ENCODE peak calls at places on chromosomes 6 and 20, in eight cellular contexts. Q is colonic mucosa, O is left ventricle myocardium inferior, R is astrocyte of the spinal cord, I is transverse colon, E is D721Med, C is HFFc6, W is ovary. P is an unnamed sample.

GRCh38 chr20:19770375-19770774 is 12.3 kb downstream of the RIN2 start:
- DNase-seq in Q (no peak), O (no peak), R (no peak), I (no peak), E (no peak), C (no peak), W (no peak), P (no peak)

GRCh38 chr20:4153251-4153650 is 137.9 kb upstream of the RNF24 start:
- DNase-seq in Q (peak; percentile 73), O (no peak), R (no peak), I (peak; percentile 32), E (no peak), C (no peak), W (peak; percentile 26), P (peak; percentile 61)

GRCh38 chr20:40607927-40608326 is 81.1 kb downstream of the MAFB start:
- DNase-seq in Q (no peak), O (no peak), R (no peak), I (no peak), E (no peak), C (no peak), W (no peak), P (no peak)

GRCh38 chr20:47215653-47216397 is 140.7 kb downstream of the ZMYND8 start:
- DNase-seq in Q (no peak), O (no peak), R (no peak), I (no peak), E (no peak), C (no peak), W (no peak), P (no peak)

GRCh38 chr6:24600903-24601302 is 45.1 kb downstream of the KIAA0319 start:
- DNase-seq in Q (no peak), O (no peak), R (no peak), I (no peak), E (no peak), C (no peak), W (no peak), P (no peak)

GRCh38 chr20:36399969-36400545 is 93.9 kb downstream of the DLGAP4 start:
- DNase-seq in Q (no peak), O (no peak), R (no peak), I (no peak), E (no peak), C (no peak), W (no peak), P (no peak)

GRCh38 chr20:11373391-11373790 is 544.3 kb upstream of the BTBD3 start:
- DNase-seq in Q (no peak), O (no peak), R (no peak), I (no peak), E (no peak), C (no peak), W (peak; percentile 57), P (peak; percentile 54)

GRCh38 chr6:16160794-16161193 is 31.9 kb downstream of the MYLIP start:
- DNase-seq in Q (no peak), O (no peak), R (no peak), I (no peak), E (no peak), C (no peak), W (no peak), P (no peak)

GRCh38 chr6:27748662-27749061 is 163.5 kb downstream of the OR2B2 start:
- DNase-seq in Q (no peak), O (no peak), R (no peak), I (no peak), E (no peak), C (no peak), W (no peak), P (no peak)

GRCh38 chr6:169839898-169840631 is 88.6 kb downstream of the ERMARD start:
- DNase-seq in Q (peak; percentile 13), O (no peak), R (no peak), I (no peak), E (no peak), C (no peak), W (no peak), P (no peak)

GRCh38 chr20:62921119-62921687 is 5.1 kb downstream of the DIDO1 start:
- DNase-seq in Q (peak; percentile 63), O (no peak), R (peak; percentile 44), I (peak; percentile 54), E (no peak), C (peak; percentile 57), W (no peak), P (peak; percentile 79)

GRCh38 chr6:117191448-117191847 is 73.9 kb upstream of the VGLL2 start:
- DNase-seq in Q (no peak), O (no peak), R (no peak), I (no peak), E (no peak), C (no peak), W (no peak), P (no peak)
- TF ChIP-seq CTCF in Q (no peak), O (no peak), R (no peak), I (no peak), E (no peak), C (no peak), W (no peak), P (no peak)

DNA sequence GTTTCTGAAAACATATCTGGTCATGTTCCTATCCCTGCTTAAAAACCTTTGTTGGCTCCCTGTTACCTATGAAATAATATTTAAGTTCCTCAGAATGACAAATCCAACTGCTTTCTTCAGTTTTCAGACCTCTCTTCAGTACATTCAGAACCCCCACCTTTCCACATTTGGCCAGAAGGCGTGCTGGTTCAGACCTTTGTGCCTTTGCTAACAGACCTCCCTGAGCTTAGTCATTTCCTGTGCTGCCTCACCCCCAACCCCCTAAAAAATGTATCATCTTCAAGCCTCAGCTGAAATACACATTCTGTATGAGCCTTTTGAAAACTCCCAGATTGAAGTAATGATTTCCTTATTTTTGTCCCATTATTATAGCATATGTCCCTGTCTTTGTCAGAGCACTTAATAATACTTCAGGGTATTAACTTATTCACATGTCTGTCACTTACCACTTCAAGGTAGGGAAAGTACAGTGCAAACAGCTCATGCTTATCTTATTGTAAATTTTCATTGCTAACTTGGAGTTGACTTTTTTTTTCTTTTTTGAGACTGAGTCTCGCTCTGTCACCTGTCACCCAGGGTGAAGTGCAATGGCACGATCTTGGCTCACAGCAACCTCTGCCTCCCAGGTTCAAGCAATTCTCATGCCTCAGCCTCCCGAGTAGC is 19.7 kb downstream of the FAM217A start:
- DNase-seq in Q (no peak), O (no peak), R (peak; percentile 87), I (no peak), E (no peak), C (peak; percentile 82), W (no peak), P (peak; percentile 90)
- TF ChIP-seq CTCF in Q (no peak), O (no peak), R (peak; percentile 10), I (no peak), E (no peak), C (peak; percentile 59), W (no peak), P (no peak)

DNA sequence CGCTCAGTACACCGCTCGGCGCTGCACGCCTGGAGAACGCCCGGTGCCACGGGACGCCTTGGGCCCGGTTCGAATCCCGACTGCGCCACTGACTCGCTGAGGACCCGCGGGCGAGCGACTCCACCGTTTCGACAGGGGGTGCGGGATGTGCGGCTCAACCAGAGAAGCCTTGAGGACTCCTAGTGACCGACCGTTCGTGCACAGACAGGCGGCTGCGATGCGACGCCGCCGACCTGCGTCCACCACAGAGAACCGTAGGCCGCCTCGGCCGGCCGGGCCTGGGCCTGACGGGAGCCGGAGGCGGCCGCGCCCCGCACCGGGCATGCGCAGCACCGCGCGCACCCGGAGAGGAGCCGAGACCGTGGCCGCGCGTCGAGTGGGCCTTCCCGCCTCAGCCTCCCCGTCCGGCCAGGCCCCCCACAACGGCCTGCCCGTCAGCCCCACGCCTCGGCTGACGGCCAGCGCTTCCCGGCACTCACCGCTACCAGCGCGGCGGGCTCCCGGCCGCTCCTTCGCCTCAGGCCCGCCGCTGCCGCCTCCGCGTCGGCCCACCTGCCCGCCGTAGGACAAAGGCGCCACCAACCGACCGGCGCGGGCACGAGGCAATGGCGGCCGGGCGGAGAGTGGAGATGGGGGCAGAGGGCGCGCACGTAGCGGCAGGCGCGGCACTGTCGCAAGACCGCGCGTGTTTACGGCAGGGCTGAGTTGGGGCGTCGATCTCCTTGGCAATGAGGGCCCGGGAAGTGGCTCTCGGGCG is at the start of gene NCOA5:
- DNase-seq in Q (peak; percentile 95), O (peak; percentile 97), R (peak; percentile 97), I (peak; percentile 96), E (peak; percentile 82), C (peak; percentile 95), W (peak; percentile 98), P (peak; percentile 93)
- TF ChIP-seq CTCF in Q (no peak), O (peak; percentile 32), R (no peak), I (peak; percentile 31), E (peak; percentile 44), C (peak; percentile 69), W (no peak), P (no peak)

GRCh38 chr6:111951439-111952140 is 78.3 kb upstream of the FYN start:
- DNase-seq in Q (no peak), O (no peak), R (no peak), I (no peak), E (no peak), C (no peak), W (no peak), P (no peak)

GRCh38 chr6:111952326-111952725 is 79.1 kb upstream of the FYN start:
- DNase-seq in Q (no peak), O (no peak), R (no peak), I (no peak), E (no peak), C (no peak), W (no peak), P (no peak)

GRCh38 chr6:111956098-111956497 is 82.8 kb upstream of the FYN start:
- DNase-seq in Q (no peak), O (no peak), R (no peak), I (no peak), E (no peak), C (no peak), W (no peak), P (no peak)

GRCh38 chr6:111950661-111951426 is 77.6 kb upstream of the FYN start:
- DNase-seq in Q (no peak), O (peak; percentile 33), R (peak; percentile 66), I (no peak), E (no peak), C (no peak), W (no peak), P (peak; percentile 23)

DNA sequence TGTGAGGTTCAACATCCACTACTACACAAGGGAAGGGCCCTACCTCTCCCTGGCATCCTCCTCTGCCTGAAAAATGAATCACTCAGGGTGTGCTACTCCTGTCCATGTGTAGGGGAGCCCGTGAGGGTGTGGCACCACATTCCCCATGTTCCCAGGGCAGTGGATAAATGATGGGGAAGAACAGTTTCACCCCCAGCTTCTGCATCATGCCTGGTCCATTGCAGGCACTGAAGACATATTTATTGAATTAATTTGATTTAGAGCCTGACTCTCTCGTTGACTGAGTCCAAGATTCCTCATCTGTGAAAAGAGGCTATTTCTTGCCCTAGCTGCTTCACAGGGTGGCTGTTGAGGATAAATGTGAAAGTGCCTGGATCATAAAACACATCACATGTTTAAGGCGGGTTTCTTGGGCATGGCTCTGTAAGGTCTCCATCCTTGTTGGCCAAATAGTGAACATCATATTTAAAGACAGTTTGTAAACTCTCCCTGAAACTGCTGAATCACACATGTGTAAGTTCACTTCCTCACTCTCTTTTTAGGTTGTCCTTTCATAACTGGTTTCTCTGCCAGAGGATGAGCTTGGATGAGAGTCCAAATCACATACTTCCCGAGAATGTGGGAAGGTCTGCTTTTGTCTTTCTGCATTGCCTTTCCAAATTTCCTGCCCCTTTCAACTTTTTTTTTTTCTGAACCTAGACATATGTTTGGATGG is 79.7 kb upstream of the FYN start:
- DNase-seq in Q (no peak), O (no peak), R (no peak), I (no peak), E (no peak), C (no peak), W (no peak), P (peak; percentile 49)
- TF ChIP-seq CTCF in Q (no peak), O (no peak), R (no peak), I (no peak), E (no peak), C (no peak), W (no peak), P (no peak)